ENCODE peak calls at places on chromosome 2, in five cellular contexts. E, V, A, N and F are unnamed samples.

GRCh38 chr2:114685102-114685501 is 242.7 kb downstream of the DPP10 start:
- DNase-seq in E (no peak), V (no peak), A (no peak), N (no peak), F (no peak)

GRCh38 chr2:20592106-20593071 is 58.5 kb downstream of the HS1BP3 start:
- DNase-seq in E (no peak), V (no peak), A (no peak), N (no peak), F (peak; percentile 3)

GRCh38 chr2:1605102-1605501 is 139.2 kb downstream of the PXDN start:
- DNase-seq in E (no peak), V (peak; percentile 75), A (no peak), N (no peak), F (peak; percentile 63)

GRCh38 chr2:184261818-184262217 is 336.5 kb upstream of the ZNF804A start:
- DNase-seq in E (no peak), V (no peak), A (no peak), N (no peak), F (no peak)

GRCh38 chr2:233686967-233687366 is 5.3 kb downstream of the UGT1A7 start:
- DNase-seq in E (no peak), V (no peak), A (no peak), N (no peak), F (no peak)

GRCh38 chr2:54741250-54741649 is 17.8 kb downstream of the EML6 start:
- DNase-seq in E (no peak), V (no peak), A (no peak), N (no peak), F (no peak)

GRCh38 chr2:189506514-189506976 is 65.3 kb downstream of the WDR75 start:
- DNase-seq in E (no peak), V (no peak), A (no peak), N (no peak), F (no peak)

GRCh38 chr2:233603520-233603919 is 13.9 kb upstream of the UGT1A8 start:
- DNase-seq in E (no peak), V (no peak), A (no peak), N (no peak), F (no peak)

GRCh38 chr2:32009479-32010256 is 1.1 kb downstream of the MEMO1 start:
- DNase-seq in E (no peak), V (peak; percentile 38), A (no peak), N (peak; percentile 40), F (peak; percentile 67)

DNA sequence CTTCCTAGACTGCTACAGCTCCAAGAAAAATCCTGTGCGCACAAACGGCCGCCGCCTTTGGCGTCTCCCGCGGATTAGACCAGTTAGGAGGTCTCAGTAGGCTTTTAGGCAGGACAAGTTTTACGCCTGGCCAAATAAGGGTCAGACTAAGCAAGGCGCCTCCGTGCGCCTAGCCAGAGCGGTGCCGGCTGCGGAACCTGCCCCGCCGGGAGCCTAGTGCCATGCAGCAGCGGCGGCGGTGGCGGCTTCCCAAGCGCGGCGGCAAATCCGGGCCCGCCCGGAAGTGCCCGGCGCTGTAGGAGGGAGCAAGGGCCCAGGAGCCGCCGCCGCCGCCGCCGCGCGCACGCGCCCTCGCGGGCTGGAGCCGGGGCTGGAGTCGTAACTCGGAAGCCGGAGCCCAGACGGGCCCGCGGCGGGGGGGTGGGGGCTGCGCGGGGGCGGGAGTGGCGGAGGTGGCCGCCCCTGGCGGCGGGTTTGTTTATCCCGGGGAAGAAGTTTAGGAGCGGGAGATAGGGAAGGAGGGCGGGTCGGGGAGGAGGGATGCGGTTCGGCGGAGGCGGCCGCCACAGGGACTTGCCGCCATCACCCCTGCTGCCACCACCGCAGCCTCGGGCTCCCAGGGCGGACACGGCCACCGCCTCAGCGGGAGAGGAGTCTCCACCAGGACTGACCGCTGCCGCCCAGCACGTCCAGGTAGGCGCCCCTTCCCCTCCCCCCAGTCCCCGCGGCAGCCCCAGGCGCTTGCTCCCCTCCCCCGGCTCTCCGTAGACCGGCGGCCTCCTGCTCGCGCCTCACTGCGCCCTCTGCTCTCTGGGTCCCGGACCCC is at the start of gene SPOPL:
- DNase-seq in E (peak; percentile 15), V (peak; percentile 94), A (peak; percentile 68), N (peak; percentile 92), F (peak; percentile 94)
- TF ChIP-seq CTCF in E (no peak), V (peak; percentile 59), A (no peak), N (peak; percentile 9), F (peak; percentile 53)

GRCh38 chr2:65256088-65256487 is 28.5 kb downstream of the ACTR2 start:
- DNase-seq in E (no peak), V (no peak), A (no peak), N (no peak), F (no peak)

DNA sequence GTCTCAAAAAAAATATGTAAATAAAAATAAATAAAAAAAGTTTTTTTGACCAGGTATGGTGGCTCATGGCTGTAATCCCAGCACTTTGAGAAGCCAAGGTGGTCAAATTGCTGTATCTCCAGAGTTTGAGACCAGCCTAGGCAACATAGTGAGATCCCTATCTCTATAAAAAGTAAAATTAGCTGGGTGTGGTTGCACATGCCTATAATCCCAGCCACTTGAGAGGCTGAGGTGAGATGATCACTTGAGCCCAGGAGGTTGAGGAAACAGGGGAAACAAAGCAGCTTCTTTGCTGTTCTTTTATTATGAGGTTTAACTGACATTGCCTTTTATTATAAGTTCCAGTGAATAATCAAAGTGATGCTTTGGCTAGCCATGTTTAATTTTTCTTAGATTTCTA is 25.0 kb downstream of the ACTR2 start:
- DNase-seq in E (no peak), V (no peak), A (no peak), N (no peak), F (no peak)
- TF ChIP-seq CTCF in E (no peak), V (no peak), A (no peak), N (no peak), F (no peak)

GRCh38 chr2:211205841-211206240 is 649.4 kb downstream of the CPS1 start:
- DNase-seq in E (no peak), V (no peak), A (no peak), N (no peak), F (no peak)
- TF ChIP-seq CTCF in E (no peak), V (no peak), A (no peak), N (no peak), F (no peak)

GRCh38 chr2:220165401-220165800 is 538.0 kb downstream of the SLC4A3 start:
- DNase-seq in E (no peak), V (no peak), A (no peak), N (peak; percentile 38), F (no peak)
- TF ChIP-seq CTCF in E (no peak), V (no peak), A (no peak), N (no peak), F (no peak)